ENCODE peak calls at places on chromosome 15, in five cellular contexts. Y, S, R, T and A are unnamed samples.

GRCh38 chr15:56918907-56919707 is 663 bp downstream of the TCF12 start:
- DNase-seq in S (peak), Y (peak), R (peak), T (peak), A (no peak)

GRCh38 chr15:68114356-68114755 is 60.2 kb downstream of the PIAS1 start:
- DNase-seq in S (no peak), Y (no peak), R (no peak), T (no peak), A (no peak)

GRCh38 chr15:72034859-72035650 is 82.9 kb downstream of the MYO9A start:
- DNase-seq in R (no peak), S (no peak), T (no peak), Y (no peak), A (no peak)

GRCh38 chr15:29135266-29135665 is 134.4 kb downstream of the NSMCE3 start:
- DNase-seq in Y (no peak), T (no peak), R (no peak), S (no peak), A (no peak)

GRCh38 chr15:99435138-99435695 is 130.6 kb upstream of the MEF2A start:
- DNase-seq in R (no peak), S (peak), T (peak), Y (no peak), A (peak)

GRCh38 chr15:59062985-59063384 is 42.0 kb upstream of the CCNB2 start:
- DNase-seq in R (no peak), T (no peak), S (no peak), Y (no peak), A (no peak)

GRCh38 chr15:57541805-57542504 is 49.7 kb upstream of the MYZAP start:
- DNase-seq in Y (peak), R (peak), S (peak), T (peak), A (no peak)

GRCh38 chr15:55250392-55250791 is 39.2 kb downstream of the RAB27A start:
- DNase-seq in R (no peak), S (no peak), T (no peak), Y (no peak), A (peak)

GRCh38 chr15:60087561-60087960 is 83.5 kb downstream of the FOXB1 start:
- DNase-seq in Y (no peak), S (no peak), T (no peak), R (no peak), A (no peak)

GRCh38 chr15:58401991-58402649 is 29.7 kb upstream of the LIPC start:
- DNase-seq in S (no peak), Y (peak), T (no peak), R (no peak), A (no peak)

GRCh38 chr15:84659904-84660781 is 2.1 kb upstream of the NMB start:
- DNase-seq in S (no peak), Y (no peak), R (no peak), T (no peak), A (no peak)

GRCh38 chr15:33059184-33059583 is 135.3 kb downstream of the FMN1 start:
- DNase-seq in S (no peak), Y (no peak), R (no peak), T (no peak), A (no peak)

GRCh38 chr15:100170280-100170654 is 171.5 kb downstream of the ADAMTS17 start:
- DNase-seq in T (no peak), S (no peak), R (no peak), Y (no peak), A (no peak)

GRCh38 chr15:35123743-35124142 is 38.6 kb upstream of the NANOGP8 start:
- DNase-seq in Y (no peak), T (no peak), S (no peak), R (no peak), A (no peak)

GRCh38 chr15:93159892-93160398 is 70.9 kb upstream of the RGMA start:
- DNase-seq in Y (no peak), S (no peak), R (no peak), T (no peak), A (no peak)

GRCh38 chr15:94324835-94325767 is 93.7 kb downstream of the MCTP2 start:
- DNase-seq in S (no peak), R (no peak), T (peak), Y (peak), A (no peak)

GRCh38 chr15:29774900-29775299 is 47.4 kb downstream of the TJP1 start:
- DNase-seq in S (no peak), R (no peak), T (no peak), Y (no peak), A (peak)

GRCh38 chr15:78058401-78058935 is 19.0 kb downstream of the TBC1D2B start:
- DNase-seq in S (no peak), T (no peak), Y (no peak), R (no peak), A (no peak)

GRCh38 chr15:69609176-69609575 is 156.6 kb downstream of the RPLP1 start:
- DNase-seq in T (peak), S (no peak), R (no peak), Y (no peak), A (no peak)

GRCh38 chr15:85289677-85290365 is 90.6 kb upstream of the AKAP13 start:
- DNase-seq in S (peak), R (peak), T (peak), Y (peak), A (no peak)

GRCh38 chr15:67116742-67117141 is 51.3 kb downstream of the SMAD3 start:
- DNase-seq in R (no peak), S (no peak), Y (no peak), T (peak), A (no peak)

GRCh38 chr15:92653836-92654524 is 1.6 kb downstream of the FAM174B start:
- DNase-seq in S (no peak), Y (no peak), T (peak), R (no peak), A (no peak)

GRCh38 chr15:60326824-60327654 is 70.7 kb downstream of the ANXA2 start:
- DNase-seq in R (no peak), Y (no peak), T (peak), S (peak), A (no peak)

GRCh38 chr15:29538110-29538509 is 268.5 kb upstream of the NSMCE3 start:
- DNase-seq in T (peak), R (no peak), Y (no peak), S (no peak), A (no peak)

GRCh38 chr15:32799904-32800535 is 82.2 kb downstream of the GREM1 start:
- DNase-seq in Y (no peak), S (no peak), T (no peak), R (no peak), A (no peak)

GRCh38 chr15:31437686-31438085 is 111.1 kb downstream of the KLF13 start:
- DNase-seq in S (no peak), R (no peak), Y (no peak), T (no peak), A (no peak)

GRCh38 chr15:60883691-60884319 is 345.3 kb downstream of the RORA start:
- DNase-seq in S (no peak), R (no peak), Y (no peak), T (no peak), A (no peak)

GRCh38 chr15:69045810-69046209 is 31.3 kb downstream of the NOX5 start:
- DNase-seq in S (no peak), T (no peak), R (no peak), Y (no peak), A (no peak)

GRCh38 chr15:76954744-76955143 is 23.2 kb downstream of the RCN2 start:
- DNase-seq in S (no peak), T (no peak), Y (no peak), R (no peak), A (no peak)

GRCh38 chr15:66881173-66881905 is 179.3 kb downstream of the SMAD6 start:
- DNase-seq in T (peak), S (no peak), R (no peak), Y (no peak), A (no peak)

GRCh38 chr15:20341901-20342605 is 199.5 kb downstream of the GOLGA6L6 start:
- DNase-seq in R (peak), T (no peak), S (peak), Y (peak), A (no peak)

GRCh38 chr15:98853593-98854420 is 153.8 kb downstream of the PGPEP1L start:
- DNase-seq in R (peak), Y (no peak), T (peak), S (no peak), A (no peak)

DNA sequence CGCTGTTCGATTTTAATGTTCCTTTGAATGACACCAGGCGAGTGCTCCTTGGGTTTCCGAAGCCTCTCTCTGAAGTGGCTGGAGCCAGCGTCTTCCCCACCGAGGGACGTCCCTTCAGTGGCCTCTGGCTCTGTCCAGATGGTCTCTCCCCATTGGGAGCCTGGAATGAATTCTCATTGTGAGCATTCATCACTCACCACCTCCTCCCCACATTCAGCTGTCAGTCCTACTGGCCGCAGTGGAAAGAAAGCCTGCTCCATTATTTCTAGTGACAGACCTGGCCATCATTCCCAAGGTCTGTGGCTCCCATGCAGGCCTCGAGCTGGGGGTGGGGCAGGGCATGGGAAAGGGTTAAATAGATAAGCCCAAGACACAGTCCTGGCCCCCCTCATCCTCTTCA is 35.2 kb downstream of the ZNF710 start:
- DNase-seq in Y (no peak), S (no peak), T (no peak), R (no peak), A (no peak)
- H3K27ac ChIP-seq in Y (no peak), S (no peak), T (peak), R (peak), A (no peak)

DNA sequence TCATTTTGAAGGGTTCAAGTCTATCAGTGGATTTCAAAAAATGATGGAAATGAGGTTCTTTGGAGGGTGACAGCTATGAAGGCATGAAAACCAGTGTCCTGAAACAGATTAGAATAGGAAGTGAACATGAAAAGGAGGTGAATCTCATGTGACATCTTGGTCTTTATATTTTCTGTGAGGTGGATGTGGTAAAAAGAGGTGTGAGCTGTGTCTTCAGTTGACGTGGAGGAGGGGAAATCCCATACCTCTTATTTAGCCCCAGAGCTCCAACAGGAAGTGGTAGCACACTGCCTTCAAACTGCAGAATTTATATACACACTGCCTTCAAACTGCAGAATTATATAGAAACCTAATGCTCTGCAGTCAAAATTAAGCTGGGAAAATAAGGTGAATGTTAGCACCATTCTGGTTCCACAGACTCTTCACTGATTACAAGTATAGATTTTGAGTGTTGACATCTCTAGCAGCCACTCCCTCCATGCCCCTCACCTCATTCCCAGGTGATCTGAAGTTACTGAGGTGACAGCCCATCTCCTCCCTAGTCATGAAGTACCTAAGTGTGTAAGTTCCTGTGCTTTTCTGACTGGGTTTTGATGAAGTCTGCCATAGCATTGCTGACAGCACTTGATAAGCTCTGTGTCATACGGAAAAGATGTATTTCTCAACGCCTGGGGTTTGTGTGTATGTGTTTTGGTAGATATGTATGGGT is 2.6 kb downstream of the RAB8B start:
- DNase-seq in S (no peak), T (no peak), Y (no peak), R (no peak), A (no peak)
- H3K27ac ChIP-seq in S (no peak), T (peak), Y (no peak), R (peak), A (no peak)

GRCh38 chr15:27527490-27528067 is 556.6 kb downstream of the GABRG3 start:
- DNase-seq in S (no peak), T (no peak), R (no peak), Y (no peak), A (no peak)
- H3K27ac ChIP-seq in S (no peak), T (no peak), R (no peak), Y (no peak), A (no peak)

DNA sequence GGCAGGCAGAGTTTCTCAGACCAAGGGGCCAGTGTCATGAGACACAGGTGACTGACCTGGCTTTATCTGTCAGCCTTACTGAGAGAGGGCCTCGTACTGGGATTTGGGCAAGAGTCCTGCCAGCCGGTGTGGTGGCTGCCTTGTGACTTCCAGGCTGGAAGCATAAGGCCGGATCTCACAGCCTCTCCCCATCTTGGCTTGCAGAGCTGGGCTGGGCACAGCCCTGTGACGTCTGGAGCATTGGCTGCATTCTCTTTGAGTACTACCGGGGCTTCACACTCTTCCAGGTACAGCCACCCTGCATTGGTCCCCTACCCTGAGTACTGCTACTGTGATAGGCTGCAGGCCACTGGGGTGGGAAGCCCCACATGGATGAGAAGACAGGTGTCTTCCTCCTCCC is 12.1 kb downstream of the CLK3 start:
- DNase-seq in S (no peak), R (no peak), T (no peak), Y (no peak), A (no peak)
- H3K27ac ChIP-seq in S (no peak), R (no peak), T (no peak), Y (no peak), A (no peak)

DNA sequence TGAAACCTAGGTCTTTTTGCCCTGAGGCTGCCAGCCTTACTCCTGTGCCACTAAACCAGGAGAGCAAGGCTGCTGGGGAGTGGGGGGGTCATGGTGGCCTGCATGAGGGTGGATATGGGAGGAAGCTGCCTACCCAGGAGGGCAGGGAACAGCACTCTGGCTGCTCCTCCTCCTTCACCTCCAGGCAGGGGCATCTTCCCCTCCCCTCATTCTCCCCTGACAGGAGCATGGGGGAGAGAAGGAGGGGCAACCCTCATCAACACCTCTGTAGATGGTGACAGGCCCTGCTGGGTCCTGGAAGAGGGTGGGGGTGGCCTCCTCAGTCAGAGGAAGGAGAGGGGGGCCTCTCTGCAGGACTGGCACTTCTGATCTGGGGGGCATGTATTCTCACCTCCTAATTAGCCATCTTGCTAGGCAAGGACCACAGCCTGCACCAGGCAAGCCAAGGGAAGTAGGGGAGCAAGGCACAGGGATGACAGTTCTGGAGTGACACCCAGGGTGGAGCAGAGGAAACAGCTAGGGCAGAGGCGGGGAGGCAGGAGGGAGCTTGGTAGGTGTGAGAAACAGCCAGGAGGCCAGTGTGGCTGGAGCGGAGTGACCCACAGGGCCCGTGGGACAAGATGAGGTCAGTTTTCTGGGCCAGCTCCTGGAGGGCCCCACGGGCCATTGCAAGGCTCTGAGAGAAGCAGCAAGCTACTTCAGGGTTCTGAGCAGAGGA is 4.9 kb downstream of the CCDC33 start:
- DNase-seq in Y (peak), T (no peak), R (no peak), S (no peak), A (no peak)
- H3K27ac ChIP-seq in Y (peak), T (no peak), R (no peak), S (no peak), A (no peak)